ENCODE peak calls at places on chromosome 7, in five cellular contexts. F is A549; E is M059J; L is activated CD8-positive, alpha-beta memory T cell treated with anti-CD3 and anti-CD28 coated beads, Interleukin-2, amount 50 U/mL, for 48 hours; A is activated effector memory CD4-positive, alpha-beta T cell treated with anti-CD3 and anti-CD28 coated beads, Interleukin-2, amount 50 U/mL, for 16 hours. B is an unnamed sample.

GRCh38 chr7:1663857-1664651 is 6.0 kb upstream of the ELFN1 start:
- DNase-seq in L (peak), F (no peak), A (peak), E (no peak), B (peak)

GRCh38 chr7:129955993-129956543 is 3.3 kb upstream of the UBE2H start:
- DNase-seq in A (no peak), F (no peak), E (no peak), L (no peak), B (no peak)

GRCh38 chr7:69811682-69812344 is 213.5 kb downstream of the AUTS2 start:
- DNase-seq in F (no peak), E (no peak), A (no peak), L (no peak), B (no peak)

GRCh38 chr7:491292-491957 is 28.2 kb downstream of the PDGFA start:
- DNase-seq in L (no peak), E (no peak), A (no peak), F (no peak), B (peak)

GRCh38 chr7:31114593-31115343 is 62.7 kb downstream of the ADCYAP1R1 start:
- DNase-seq in L (no peak), F (peak), A (no peak), E (peak), B (no peak)

GRCh38 chr7:81887098-81887497 is 117.3 kb upstream of the HGF start:
- DNase-seq in A (no peak), F (no peak), L (no peak), E (no peak), B (no peak)

GRCh38 chr7:81659697-81660395 is 110.0 kb downstream of the HGF start:
- DNase-seq in A (no peak), F (no peak), L (no peak), E (no peak), B (no peak)

GRCh38 chr7:113652501-113652900 is 266.3 kb downstream of the PPP1R3A start:
- DNase-seq in A (no peak), E (peak), F (no peak), L (no peak), B (no peak)

GRCh38 chr7:509426-509825 is 10.2 kb downstream of the PDGFA start:
- DNase-seq in L (no peak), E (no peak), F (no peak), A (no peak), B (peak)

B was measured in posterior vena cava.